ENCODE peak calls at places on chromosomes 3 and 15, in eight cellular contexts. One of them, this sample, is unnamed.

GRCh38 chr3:105812194-105812586 is 56.6 kb downstream of the CBLB start:
- DNase-seq in GM03348: peak
- DNase-seq in H7: no peak
- DNase-seq in NCI-H226: peak
- DNase-seq in NCI-H187 treated with DMSO at 0.1 percent for 48 hours: no peak
- DNase-seq in HAP-1: no peak
- DNase-seq in HS-5: peak
- DNase-seq in sciatic nerve: no peak
- DNase-seq in this sample: no peak

GRCh38 chr15:68887120-68887519 is 43.2 kb upstream of the SPESP1 start:
- DNase-seq in GM03348: no peak
- DNase-seq in H7: no peak
- DNase-seq in NCI-H226: no peak
- DNase-seq in NCI-H187 treated with DMSO at 0.1 percent for 48 hours: no peak
- DNase-seq in HAP-1: no peak
- DNase-seq in HS-5: no peak
- DNase-seq in sciatic nerve: no peak
- DNase-seq in this sample: no peak

GRCh38 chr3:141127344-141128125 is 76.4 kb downstream of the SPSB4 start:
- DNase-seq in GM03348: no peak
- DNase-seq in H7: no peak
- DNase-seq in NCI-H226: no peak
- DNase-seq in NCI-H187 treated with DMSO at 0.1 percent for 48 hours: no peak
- DNase-seq in HAP-1: no peak
- DNase-seq in HS-5: no peak
- DNase-seq in sciatic nerve: no peak
- DNase-seq in this sample: peak

GRCh38 chr3:107524214-107525100 is 1.7 kb downstream of the BBX start:
- DNase-seq in GM03348: peak
- DNase-seq in H7: peak
- DNase-seq in NCI-H226: peak
- DNase-seq in NCI-H187 treated with DMSO at 0.1 percent for 48 hours: no peak
- DNase-seq in HAP-1: peak
- DNase-seq in HS-5: peak
- DNase-seq in sciatic nerve: peak
- DNase-seq in this sample: peak

GRCh38 chr3:96776818-96777217 is 37.6 kb upstream of the EPHA6 start:
- DNase-seq in GM03348: no peak
- DNase-seq in H7: no peak
- DNase-seq in NCI-H226: no peak
- DNase-seq in NCI-H187 treated with DMSO at 0.1 percent for 48 hours: no peak
- DNase-seq in HAP-1: no peak
- DNase-seq in HS-5: no peak
- DNase-seq in sciatic nerve: no peak
- DNase-seq in this sample: no peak

GRCh38 chr3:155676252-155676981 is 68.5 kb downstream of the PLCH1 start:
- DNase-seq in GM03348: peak
- DNase-seq in H7: no peak
- DNase-seq in NCI-H226: peak
- DNase-seq in NCI-H187 treated with DMSO at 0.1 percent for 48 hours: no peak
- DNase-seq in HAP-1: peak
- DNase-seq in HS-5: no peak
- DNase-seq in sciatic nerve: no peak
- DNase-seq in this sample: peak

GRCh38 chr3:53161820-53162671 is 1.0 kb downstream of the PRKCD start:
- DNase-seq in GM03348: peak
- DNase-seq in H7: peak
- DNase-seq in NCI-H226: no peak
- DNase-seq in NCI-H187 treated with DMSO at 0.1 percent for 48 hours: no peak
- DNase-seq in HAP-1: peak
- DNase-seq in HS-5: no peak
- DNase-seq in sciatic nerve: no peak
- DNase-seq in this sample: no peak

GRCh38 chr3:17581421-17582080 is 160.9 kb downstream of the TBC1D5 start:
- DNase-seq in GM03348: peak
- DNase-seq in H7: no peak
- DNase-seq in NCI-H226: peak
- DNase-seq in NCI-H187 treated with DMSO at 0.1 percent for 48 hours: no peak
- DNase-seq in HAP-1: no peak
- DNase-seq in HS-5: no peak
- DNase-seq in sciatic nerve: no peak
- DNase-seq in this sample: no peak

GRCh38 chr3:10419637-10420232 is 85.7 kb downstream of the ATP2B2 start:
- DNase-seq in GM03348: no peak
- DNase-seq in H7: no peak
- DNase-seq in NCI-H226: no peak
- DNase-seq in NCI-H187 treated with DMSO at 0.1 percent for 48 hours: no peak
- DNase-seq in HAP-1: no peak
- DNase-seq in HS-5: no peak
- DNase-seq in sciatic nerve: no peak
- DNase-seq in this sample: no peak

GRCh38 chr15:78672285-78673003 is 31.4 kb upstream of the CHRNB4 start:
- DNase-seq in GM03348: no peak
- DNase-seq in H7: no peak
- DNase-seq in NCI-H226: no peak
- DNase-seq in NCI-H187 treated with DMSO at 0.1 percent for 48 hours: no peak
- DNase-seq in HAP-1: no peak
- DNase-seq in HS-5: no peak
- DNase-seq in sciatic nerve: no peak
- DNase-seq in this sample: peak